ENCODE peak calls at places on chromosomes 2 and 18, in four cellular contexts. X, W, Q and Z are unnamed samples.

GRCh38 chr2:2641541-2642410 is 310.7 kb upstream of the MYT1L start:
- DNase-seq in X (no peak), W (no peak), Q (no peak), Z (no peak)

GRCh38 chr2:238421695-238422035 is 5.1 kb upstream of the ASB1 start:
- DNase-seq in X (no peak), W (no peak), Q (no peak), Z (no peak)

GRCh38 chr2:127623388-127624320 is 22.3 kb upstream of the GPR17 start:
- DNase-seq in X (no peak), W (no peak), Q (no peak), Z (no peak)

GRCh38 chr2:180753809-180754761 is 226.3 kb upstream of the UBE2E3 start:
- DNase-seq in X (no peak), W (peak), Q (no peak), Z (no peak)

GRCh38 chr2:69272803-69273471 is 114.1 kb downstream of the GFPT1 start:
- DNase-seq in X (no peak), W (no peak), Q (no peak), Z (no peak)

GRCh38 chr18:35186491-35187034 is 54.3 kb upstream of the ZNF397 start:
- DNase-seq in X (no peak), W (no peak), Q (no peak), Z (no peak)

GRCh38 chr2:63488118-63488713 is 100.1 kb downstream of the WDPCP start:
- DNase-seq in X (peak), W (no peak), Q (no peak), Z (peak)

GRCh38 chr2:179550214-179550613 is 285.6 kb upstream of the SESTD1 start:
- DNase-seq in X (no peak), W (no peak), Q (no peak), Z (no peak)

GRCh38 chr2:63424329-63425078 is 163.8 kb downstream of the WDPCP start:
- DNase-seq in X (peak), W (no peak), Q (no peak), Z (no peak)